ENCODE peak calls at places on chromosome 7, in four cellular contexts. L, T, P and I are unnamed samples.

GRCh38 chr7:28660132-28660531 is 247.8 kb downstream of the CREB5 start:
- DNase-seq in L (no peak), T (no peak), P (no peak), I (no peak)

GRCh38 chr7:82114237-82114636 is 329.3 kb downstream of the CACNA2D1 start:
- DNase-seq in L (no peak), T (no peak), P (no peak), I (no peak)

GRCh38 chr7:79050592-79050991 is 402.9 kb downstream of the MAGI2 start:
- DNase-seq in L (no peak), T (no peak), P (no peak), I (no peak)

GRCh38 chr7:102989161-102989560 is 76.4 kb downstream of the LRRC17 start:
- DNase-seq in L (peak), T (no peak), P (no peak), I (no peak)

GRCh38 chr7:124597509-124597908 is 168.1 kb downstream of the GPR37 start:
- DNase-seq in L (no peak), T (no peak), P (no peak), I (no peak)

GRCh38 chr7:136489808-136490207 is 378.6 kb upstream of the CHRM2 start:
- DNase-seq in L (no peak), T (no peak), P (no peak), I (no peak)

GRCh38 chr7:4642468-4643203 is 39.5 kb upstream of the FOXK1 start:
- DNase-seq in L (no peak), T (no peak), P (no peak), I (no peak)

GRCh38 chr7:39609462-39610149 is 13.8 kb upstream of the RALA start:
- DNase-seq in L (no peak), T (no peak), P (no peak), I (no peak)

GRCh38 chr7:92813390-92814024 is 22.9 kb downstream of the CDK6 start:
- DNase-seq in L (no peak), T (no peak), P (no peak), I (peak)

DNA sequence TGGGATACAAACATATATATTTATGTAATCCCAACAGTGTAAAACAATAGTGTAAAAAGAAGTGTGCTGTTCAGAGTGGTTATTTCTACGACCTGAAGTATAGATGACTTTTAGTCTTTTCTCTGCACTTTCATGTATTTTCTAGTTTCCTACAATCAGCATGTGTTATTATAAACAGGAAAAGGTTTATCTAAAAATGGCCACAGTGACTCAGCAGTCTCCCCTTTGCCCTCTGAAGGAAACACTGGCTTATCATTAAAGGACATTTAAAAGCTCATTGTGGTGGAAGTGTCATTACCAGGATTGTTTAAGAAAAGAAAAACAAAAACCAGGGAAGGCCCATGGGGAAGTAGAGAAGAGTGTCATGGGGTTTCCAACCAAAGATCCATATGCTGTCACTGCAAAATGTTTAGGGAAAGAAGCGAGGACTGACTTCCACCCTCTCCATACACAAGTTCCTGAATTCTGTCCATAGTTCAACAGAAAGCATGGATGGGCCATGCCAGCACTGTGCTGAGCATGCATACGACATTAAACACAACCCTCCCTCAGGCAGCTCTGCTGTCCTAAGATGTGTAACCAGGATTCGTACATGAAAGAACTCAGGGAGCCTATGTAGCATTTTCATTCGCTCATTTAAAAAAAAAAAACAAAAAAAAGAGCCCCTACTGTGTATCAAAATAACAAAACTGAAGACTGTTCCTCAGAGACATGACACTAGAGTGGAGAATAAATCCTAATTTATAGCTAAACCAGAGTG is 10.2 kb downstream of the CYREN start:
- DNase-seq in L (no peak), T (peak), P (peak), I (no peak)
- TF ChIP-seq POLR2AphosphoS2 in L (no peak), T (no peak), P (no peak), I (no peak)

GRCh38 chr7:77827999-77828398 is 29.4 kb downstream of the PHTF2 start:
- DNase-seq in L (no peak), T (no peak), P (no peak), I (no peak)

GRCh38 chr7:77825140-77825539 is 26.6 kb downstream of the PHTF2 start:
- DNase-seq in L (no peak), T (no peak), P (no peak), I (no peak)

GRCh38 chr7:77824636-77825035 is 26.1 kb downstream of the PHTF2 start:
- DNase-seq in L (no peak), T (no peak), P (no peak), I (no peak)

GRCh38 chr7:77823787-77824186 is 25.2 kb downstream of the PHTF2 start:
- DNase-seq in L (no peak), T (no peak), P (no peak), I (no peak)

DNA sequence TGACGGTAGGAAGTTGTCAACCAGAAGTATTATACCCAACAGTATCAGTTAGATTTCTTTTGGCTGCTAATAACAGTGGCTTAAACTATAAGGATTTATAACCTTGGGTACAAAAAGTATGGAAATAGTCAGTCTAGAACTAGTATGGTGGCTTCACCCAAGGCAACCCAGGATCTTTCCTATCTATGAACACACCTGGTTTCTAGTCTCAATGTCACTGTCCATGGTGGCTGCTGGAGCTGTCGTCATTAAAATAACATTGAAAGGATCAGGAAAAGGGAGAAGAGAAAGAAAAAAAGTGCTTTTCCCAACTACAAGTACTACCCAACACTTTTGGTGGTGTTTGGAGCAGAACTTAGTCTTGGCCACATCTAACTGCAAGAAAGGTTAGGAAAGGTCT is 27.7 kb downstream of the PHTF2 start:
- DNase-seq in L (no peak), T (no peak), P (peak), I (no peak)
- TF ChIP-seq POLR2AphosphoS2 in L (no peak), T (no peak), P (no peak), I (no peak)

GRCh38 chr7:141737118-141737835 is 881 bp upstream of the SSBP1 start:
- DNase-seq in L (peak), T (peak), P (peak), I (no peak)
- TF ChIP-seq POLR2AphosphoS2 in L (no peak), T (no peak), P (no peak), I (no peak)

GRCh38 chr7:120792861-120793130 is 65.1 kb downstream of the TSPAN12 start:
- DNase-seq in L (no peak), T (no peak), P (no peak), I (no peak)
- TF ChIP-seq POLR2AphosphoS2 in L (no peak), T (no peak), P (no peak), I (no peak)

GRCh38 chr7:108076141-108076540 is 54.0 kb downstream of the LAMB4 start:
- DNase-seq in L (no peak), T (no peak), P (no peak), I (no peak)

GRCh38 chr7:108079291-108080057 is 50.7 kb downstream of the LAMB4 start:
- DNase-seq in L (no peak), T (no peak), P (no peak), I (no peak)

GRCh38 chr7:108080094-108080656 is 50.0 kb downstream of the LAMB4 start:
- DNase-seq in L (no peak), T (no peak), P (no peak), I (no peak)

GRCh38 chr7:108077714-108078113 is 52.4 kb downstream of the LAMB4 start:
- DNase-seq in L (no peak), T (no peak), P (no peak), I (no peak)

GRCh38 chr7:108078156-108078781 is 51.9 kb downstream of the LAMB4 start:
- DNase-seq in L (no peak), T (no peak), P (no peak), I (no peak)
- TF ChIP-seq POLR2AphosphoS2 in L (no peak), T (no peak), P (no peak), I (no peak)